ENCODE peak calls at places on chromosomes 12 and 14, in eight cellular contexts. One of them, this sample, is unnamed.

GRCh38 chr14:106605548-106606448 is 1079.4 kb downstream of the TMEM121 start:
- DNase-seq in OCI-LY7: peak; percentile 81
- DNase-seq in NCI-H2107: peak; percentile 92
- DNase-seq in lower leg skin: no peak
- DNase-seq in hippocampal formation: no peak
- DNase-seq in ACHN: no peak
- DNase-seq in CD4-positive, CD25-positive, alpha-beta regulatory T cell: peak; percentile 29
- DNase-seq in IMR-90: no peak
- DNase-seq in this sample: no peak

GRCh38 chr12:3727877-3728632 is 24.9 kb downstream of the CRACR2A start:
- DNase-seq in hippocampal formation: no peak
- DNase-seq in CD4-positive, CD25-positive, alpha-beta regulatory T cell: no peak
- DNase-seq in lower leg skin: no peak
- DNase-seq in IMR-90: peak; percentile 33
- DNase-seq in ACHN: no peak
- DNase-seq in NCI-H2107: peak; percentile 78
- DNase-seq in OCI-LY7: no peak
- DNase-seq in this sample: no peak

GRCh38 chr12:104454997-104455396 is 1.8 kb upstream of the CHST11 start:
- DNase-seq in hippocampal formation: no peak
- DNase-seq in CD4-positive, CD25-positive, alpha-beta regulatory T cell: no peak
- DNase-seq in NCI-H2107: no peak
- DNase-seq in ACHN: peak; percentile 73
- DNase-seq in IMR-90: peak; percentile 44
- DNase-seq in lower leg skin: no peak
- DNase-seq in OCI-LY7: no peak
- DNase-seq in this sample: no peak

GRCh38 chr12:102888511-102888910 is 28.5 kb downstream of the PAH start:
- DNase-seq in lower leg skin: no peak
- DNase-seq in OCI-LY7: no peak
- DNase-seq in ACHN: no peak
- DNase-seq in IMR-90: no peak
- DNase-seq in hippocampal formation: no peak
- DNase-seq in NCI-H2107: no peak
- DNase-seq in CD4-positive, CD25-positive, alpha-beta regulatory T cell: no peak
- DNase-seq in this sample: no peak

GRCh38 chr12:84502907-84503787 is 409.5 kb downstream of the SLC6A15 start:
- DNase-seq in OCI-LY7: peak; percentile 37
- DNase-seq in ACHN: peak; percentile 73
- DNase-seq in CD4-positive, CD25-positive, alpha-beta regulatory T cell: no peak
- DNase-seq in hippocampal formation: peak; percentile 54
- DNase-seq in lower leg skin: no peak
- DNase-seq in IMR-90: peak; percentile 72
- DNase-seq in NCI-H2107: peak; percentile 43
- DNase-seq in this sample: no peak

GRCh38 chr14:98136019-98136418 is 1136.0 kb downstream of the BCL11B start:
- DNase-seq in hippocampal formation: no peak
- DNase-seq in OCI-LY7: no peak
- DNase-seq in IMR-90: no peak
- DNase-seq in lower leg skin: no peak
- DNase-seq in ACHN: no peak
- DNase-seq in NCI-H2107: peak; percentile 67
- DNase-seq in CD4-positive, CD25-positive, alpha-beta regulatory T cell: no peak
- DNase-seq in this sample: no peak

GRCh38 chr14:67934087-67934486 is 114.5 kb downstream of the RAD51B start:
- DNase-seq in hippocampal formation: peak; percentile 80
- DNase-seq in IMR-90: peak; percentile 85
- DNase-seq in NCI-H2107: peak; percentile 54
- DNase-seq in lower leg skin: peak; percentile 32
- DNase-seq in ACHN: peak; percentile 82
- DNase-seq in CD4-positive, CD25-positive, alpha-beta regulatory T cell: no peak
- DNase-seq in OCI-LY7: peak; percentile 73
- DNase-seq in this sample: no peak

GRCh38 chr14:61525293-61526011 is 169.9 kb upstream of the HIF1A start:
- DNase-seq in ACHN: peak; percentile 86
- DNase-seq in IMR-90: peak; percentile 52
- DNase-seq in lower leg skin: peak; percentile 80
- DNase-seq in CD4-positive, CD25-positive, alpha-beta regulatory T cell: peak; percentile 23
- DNase-seq in OCI-LY7: no peak
- DNase-seq in NCI-H2107: no peak
- DNase-seq in hippocampal formation: no peak
- DNase-seq in this sample: peak; percentile 89

GRCh38 chr12:87995581-87996178 is 33.5 kb downstream of the C12orf50 start:
- DNase-seq in IMR-90: peak; percentile 73
- DNase-seq in lower leg skin: peak; percentile 52
- DNase-seq in CD4-positive, CD25-positive, alpha-beta regulatory T cell: no peak
- DNase-seq in ACHN: peak; percentile 84
- DNase-seq in NCI-H2107: peak; percentile 31
- DNase-seq in OCI-LY7: peak; percentile 50
- DNase-seq in hippocampal formation: peak; percentile 78
- DNase-seq in this sample: no peak

GRCh38 chr12:110253176-110253575 is 27.9 kb upstream of the ATP2A2 start:
- DNase-seq in OCI-LY7: no peak
- DNase-seq in CD4-positive, CD25-positive, alpha-beta regulatory T cell: no peak
- DNase-seq in hippocampal formation: no peak
- DNase-seq in IMR-90: peak; percentile 61
- DNase-seq in NCI-H2107: no peak
- DNase-seq in ACHN: no peak
- DNase-seq in lower leg skin: no peak
- DNase-seq in this sample: no peak

GRCh38 chr12:67355428-67356385 is 86.5 kb downstream of the CAND1 start:
- DNase-seq in IMR-90: peak; percentile 69
- DNase-seq in lower leg skin: no peak
- DNase-seq in ACHN: peak; percentile 65
- DNase-seq in hippocampal formation: peak; percentile 51
- DNase-seq in OCI-LY7: peak; percentile 73
- DNase-seq in NCI-H2107: peak; percentile 54
- DNase-seq in CD4-positive, CD25-positive, alpha-beta regulatory T cell: peak; percentile 3
- DNase-seq in this sample: no peak

GRCh38 chr14:92927396-92928257 is 4.7 kb downstream of the CHGA start:
- DNase-seq in NCI-H2107: no peak
- DNase-seq in lower leg skin: no peak
- DNase-seq in ACHN: no peak
- DNase-seq in IMR-90: no peak
- DNase-seq in OCI-LY7: peak; percentile 21
- DNase-seq in hippocampal formation: no peak
- DNase-seq in CD4-positive, CD25-positive, alpha-beta regulatory T cell: no peak
- DNase-seq in this sample: no peak

GRCh38 chr12:120118710-120119097 is 2.2 kb upstream of the RAB35 start:
- DNase-seq in IMR-90: peak; percentile 43
- DNase-seq in lower leg skin: no peak
- DNase-seq in CD4-positive, CD25-positive, alpha-beta regulatory T cell: no peak
- DNase-seq in OCI-LY7: peak; percentile 47
- DNase-seq in ACHN: peak; percentile 22
- DNase-seq in hippocampal formation: no peak
- DNase-seq in NCI-H2107: no peak
- DNase-seq in this sample: no peak

GRCh38 chr12:133057446-133057845 is 20.1 kb downstream of the ZNF84 start:
- DNase-seq in ACHN: no peak
- DNase-seq in OCI-LY7: no peak
- DNase-seq in NCI-H2107: no peak
- DNase-seq in hippocampal formation: no peak
- DNase-seq in CD4-positive, CD25-positive, alpha-beta regulatory T cell: no peak
- DNase-seq in lower leg skin: no peak
- DNase-seq in IMR-90: peak; percentile 2
- DNase-seq in this sample: no peak

GRCh38 chr14:50225974-50226297 is 5.4 kb downstream of the SOS2 start:
- DNase-seq in OCI-LY7: no peak
- DNase-seq in IMR-90: no peak
- DNase-seq in hippocampal formation: no peak
- DNase-seq in NCI-H2107: no peak
- DNase-seq in lower leg skin: no peak
- DNase-seq in CD4-positive, CD25-positive, alpha-beta regulatory T cell: no peak
- DNase-seq in ACHN: no peak
- DNase-seq in this sample: no peak

GRCh38 chr12:53090559-53090958 is 6.9 kb upstream of the IGFBP6 start:
- DNase-seq in lower leg skin: no peak
- DNase-seq in ACHN: no peak
- DNase-seq in IMR-90: no peak
- DNase-seq in hippocampal formation: no peak
- DNase-seq in OCI-LY7: no peak
- DNase-seq in CD4-positive, CD25-positive, alpha-beta regulatory T cell: no peak
- DNase-seq in NCI-H2107: no peak
- DNase-seq in this sample: no peak

GRCh38 chr12:16310934-16311333 is 33.4 kb upstream of the SLC15A5 start:
- DNase-seq in ACHN: no peak
- DNase-seq in IMR-90: no peak
- DNase-seq in CD4-positive, CD25-positive, alpha-beta regulatory T cell: no peak
- DNase-seq in lower leg skin: no peak
- DNase-seq in OCI-LY7: no peak
- DNase-seq in hippocampal formation: no peak
- DNase-seq in NCI-H2107: no peak
- DNase-seq in this sample: no peak

GRCh38 chr12:89574736-89575208 is 48.9 kb upstream of the POC1B start:
- DNase-seq in hippocampal formation: no peak
- DNase-seq in NCI-H2107: no peak
- DNase-seq in lower leg skin: no peak
- DNase-seq in ACHN: no peak
- DNase-seq in IMR-90: peak; percentile 75
- DNase-seq in OCI-LY7: peak; percentile 4
- DNase-seq in CD4-positive, CD25-positive, alpha-beta regulatory T cell: no peak
- DNase-seq in this sample: no peak

GRCh38 chr12:29317556-29318363 is 63.2 kb downstream of the ERGIC2 start:
- DNase-seq in CD4-positive, CD25-positive, alpha-beta regulatory T cell: peak; percentile 2
- DNase-seq in OCI-LY7: peak; percentile 75
- DNase-seq in ACHN: peak; percentile 69
- DNase-seq in NCI-H2107: peak; percentile 30
- DNase-seq in lower leg skin: peak; percentile 62
- DNase-seq in hippocampal formation: peak; percentile 95
- DNase-seq in IMR-90: peak; percentile 30
- DNase-seq in this sample: no peak

GRCh38 chr12:53806689-53807088 is 54.9 kb upstream of the CISTR start:
- DNase-seq in NCI-H2107: no peak
- DNase-seq in CD4-positive, CD25-positive, alpha-beta regulatory T cell: no peak
- DNase-seq in OCI-LY7: no peak
- DNase-seq in ACHN: no peak
- DNase-seq in lower leg skin: no peak
- DNase-seq in hippocampal formation: no peak
- DNase-seq in IMR-90: peak; percentile 85
- DNase-seq in this sample: no peak

GRCh38 chr14:33229269-33229924 is 290.7 kb downstream of the NPAS3 start:
- DNase-seq in lower leg skin: no peak
- DNase-seq in OCI-LY7: no peak
- DNase-seq in IMR-90: no peak
- DNase-seq in ACHN: no peak
- DNase-seq in hippocampal formation: peak; percentile 88
- DNase-seq in NCI-H2107: peak; percentile 34
- DNase-seq in CD4-positive, CD25-positive, alpha-beta regulatory T cell: no peak
- DNase-seq in this sample: no peak

GRCh38 chr12:9792961-9793617 is 32.4 kb upstream of the CD69 start:
- DNase-seq in ACHN: no peak
- DNase-seq in lower leg skin: no peak
- DNase-seq in CD4-positive, CD25-positive, alpha-beta regulatory T cell: no peak
- DNase-seq in NCI-H2107: no peak
- DNase-seq in IMR-90: peak; percentile 70
- DNase-seq in hippocampal formation: no peak
- DNase-seq in OCI-LY7: no peak
- DNase-seq in this sample: no peak

GRCh38 chr12:54917001-54917488 is 62.7 kb downstream of the MUCL1 start:
- DNase-seq in ACHN: no peak
- DNase-seq in IMR-90: no peak
- DNase-seq in OCI-LY7: no peak
- DNase-seq in hippocampal formation: no peak
- DNase-seq in lower leg skin: no peak
- DNase-seq in CD4-positive, CD25-positive, alpha-beta regulatory T cell: no peak
- DNase-seq in NCI-H2107: no peak
- DNase-seq in this sample: no peak

GRCh38 chr12:121806556-121807308 is 2.9 kb downstream of the SETD1B start:
- DNase-seq in lower leg skin: no peak
- DNase-seq in CD4-positive, CD25-positive, alpha-beta regulatory T cell: no peak
- DNase-seq in hippocampal formation: no peak
- DNase-seq in ACHN: no peak
- DNase-seq in OCI-LY7: no peak
- DNase-seq in IMR-90: no peak
- DNase-seq in NCI-H2107: no peak
- DNase-seq in this sample: no peak

GRCh38 chr14:55976619-55977018 is 141.6 kb upstream of the PELI2 start:
- DNase-seq in NCI-H2107: no peak
- DNase-seq in OCI-LY7: no peak
- DNase-seq in IMR-90: no peak
- DNase-seq in ACHN: no peak
- DNase-seq in hippocampal formation: no peak
- DNase-seq in lower leg skin: no peak
- DNase-seq in CD4-positive, CD25-positive, alpha-beta regulatory T cell: no peak
- DNase-seq in this sample: no peak

GRCh38 chr12:102510463-102510862 is 30.1 kb upstream of the IGF1 start:
- DNase-seq in lower leg skin: no peak
- DNase-seq in ACHN: no peak
- DNase-seq in hippocampal formation: no peak
- DNase-seq in IMR-90: no peak
- DNase-seq in NCI-H2107: no peak
- DNase-seq in OCI-LY7: no peak
- DNase-seq in CD4-positive, CD25-positive, alpha-beta regulatory T cell: no peak
- DNase-seq in this sample: no peak

GRCh38 chr12:132286912-132287311 is 42.5 kb downstream of the GALNT9 start:
- DNase-seq in OCI-LY7: no peak
- DNase-seq in IMR-90: no peak
- DNase-seq in CD4-positive, CD25-positive, alpha-beta regulatory T cell: no peak
- DNase-seq in hippocampal formation: no peak
- DNase-seq in lower leg skin: no peak
- DNase-seq in NCI-H2107: no peak
- DNase-seq in ACHN: peak; percentile 76
- DNase-seq in this sample: no peak

GRCh38 chr14:103121846-103122577 is 1.2 kb upstream of the TNFAIP2 start:
- DNase-seq in hippocampal formation: no peak
- DNase-seq in IMR-90: peak; percentile 53
- DNase-seq in ACHN: peak; percentile 92
- DNase-seq in CD4-positive, CD25-positive, alpha-beta regulatory T cell: no peak
- DNase-seq in OCI-LY7: no peak
- DNase-seq in NCI-H2107: peak; percentile 98
- DNase-seq in lower leg skin: peak; percentile 66
- DNase-seq in this sample: peak; percentile 71

GRCh38 chr12:75305412-75306332 is 24.5 kb downstream of the CAPS2 start:
- DNase-seq in OCI-LY7: no peak
- DNase-seq in NCI-H2107: no peak
- DNase-seq in ACHN: no peak
- DNase-seq in lower leg skin: no peak
- DNase-seq in IMR-90: no peak
- DNase-seq in hippocampal formation: no peak
- DNase-seq in CD4-positive, CD25-positive, alpha-beta regulatory T cell: no peak
- DNase-seq in this sample: no peak

GRCh38 chr14:70595443-70596185 is 4.8 kb downstream of the MED6 start:
- DNase-seq in OCI-LY7: no peak
- DNase-seq in lower leg skin: no peak
- DNase-seq in IMR-90: peak; percentile 48
- DNase-seq in ACHN: no peak
- DNase-seq in hippocampal formation: no peak
- DNase-seq in CD4-positive, CD25-positive, alpha-beta regulatory T cell: no peak
- DNase-seq in NCI-H2107: no peak
- DNase-seq in this sample: no peak

GRCh38 chr14:66272221-66272620 is 213.9 kb upstream of the CCDC196 start:
- DNase-seq in NCI-H2107: no peak
- DNase-seq in ACHN: no peak
- DNase-seq in hippocampal formation: no peak
- DNase-seq in CD4-positive, CD25-positive, alpha-beta regulatory T cell: no peak
- DNase-seq in lower leg skin: no peak
- DNase-seq in IMR-90: no peak
- DNase-seq in OCI-LY7: no peak
- DNase-seq in this sample: no peak

GRCh38 chr14:99261916-99262787 is 9.8 kb downstream of the BCL11B start:
- DNase-seq in hippocampal formation: no peak
- DNase-seq in IMR-90: no peak
- DNase-seq in ACHN: no peak
- DNase-seq in NCI-H2107: no peak
- DNase-seq in OCI-LY7: no peak
- DNase-seq in CD4-positive, CD25-positive, alpha-beta regulatory T cell: peak; percentile 81
- DNase-seq in lower leg skin: no peak
- DNase-seq in this sample: no peak

GRCh38 chr14:69493038-69493437 is 8.5 kb downstream of the PLEKHD1 start:
- DNase-seq in NCI-H2107: no peak
- DNase-seq in IMR-90: no peak
- DNase-seq in OCI-LY7: no peak
- DNase-seq in CD4-positive, CD25-positive, alpha-beta regulatory T cell: no peak
- DNase-seq in ACHN: no peak
- DNase-seq in lower leg skin: no peak
- DNase-seq in hippocampal formation: no peak
- DNase-seq in this sample: no peak

This sample was measured in breast epithelium.